ENCODE peak calls at places on chromosomes 16 and 17, in four cellular contexts. W is esophagus squamous epithelium, Y is heart left ventricle, O is adrenal gland. L is an unnamed sample. For H3K4me1, the result is how much of the 10 kb centered on the place peaks cover.

GRCh38 chr16:27529962-27530361 is 19.8 kb downstream of the GTF3C1 start:
- DNase-seq in W (no peak), O (no peak), Y (no peak), L (no peak)

GRCh38 chr17:50262001-50262794 is 12.1 kb upstream of the TMEM92 start:
- DNase-seq in W (no peak), Y (no peak), O (no peak), L (no peak)

GRCh38 chr17:4899341-4900230 is at the start of gene C17orf107:
- DNase-seq in Y (peak), W (no peak), O (peak), L (peak)

GRCh38 chr17:50585346-50585745 is 24.8 kb downstream of the CACNA1G start:
- DNase-seq in W (no peak), Y (no peak), O (no peak), L (no peak)

GRCh38 chr16:88669986-88670385 is 7.1 kb upstream of the MVD start:
- DNase-seq in Y (no peak), W (no peak), O (no peak), L (no peak)

GRCh38 chr17:79974786-79975497 is 60.7 kb downstream of the TBC1D16 start:
- DNase-seq in Y (no peak), O (no peak), W (no peak), L (no peak)

GRCh38 chr16:89052191-89052787 is 41.4 kb upstream of the ACSF3 start:
- DNase-seq in W (no peak), O (no peak), Y (peak), L (no peak)

GRCh38 chr16:4288148-4288921 is 15.5 kb upstream of the TFAP4 start:
- DNase-seq in Y (peak), O (peak), W (no peak), L (peak)

GRCh38 chr17:64491034-64491860 is 5.6 kb downstream of the POLG2 start:
- DNase-seq in Y (no peak), W (no peak), O (peak), L (no peak)

GRCh38 chr17:72118588-72119279 is 2.1 kb upstream of the SOX9 start:
- DNase-seq in W (no peak), Y (peak), O (peak), L (no peak)

GRCh38 chr17:27878776-27879562 is 14.2 kb downstream of the LYRM9 start:
- DNase-seq in O (no peak), W (no peak), Y (no peak), L (peak)

GRCh38 chr17:80264048-80264792 is 3.6 kb downstream of the RNF213 start:
- DNase-seq in W (no peak), Y (no peak), O (no peak), L (no peak)

GRCh38 chr16:10753670-10754069 is 10.0 kb downstream of the NUBP1 start:
- DNase-seq in W (no peak), O (no peak), Y (no peak), L (no peak)

GRCh38 chr16:29107299-29107698 is 122.4 kb downstream of the LAT start:
- DNase-seq in W (no peak), O (no peak), Y (no peak), L (no peak)

GRCh38 chr17:64004903-64005733 is 7.0 kb downstream of the PRR29 start:
- DNase-seq in Y (no peak), O (peak), W (no peak), L (no peak)

GRCh38 chr16:53912155-53912554 is 208.2 kb downstream of the FTO start:
- DNase-seq in W (no peak), O (no peak), Y (no peak), L (no peak)

GRCh38 chr17:31721291-31722025 is 137.6 kb downstream of the COPRS start:
- DNase-seq in W (no peak), Y (no peak), O (no peak), L (no peak)

GRCh38 chr17:31525801-31526549 is 134.5 kb downstream of the RAB11FIP4 start:
- DNase-seq in O (no peak), W (no peak), Y (no peak), L (no peak)

DNA sequence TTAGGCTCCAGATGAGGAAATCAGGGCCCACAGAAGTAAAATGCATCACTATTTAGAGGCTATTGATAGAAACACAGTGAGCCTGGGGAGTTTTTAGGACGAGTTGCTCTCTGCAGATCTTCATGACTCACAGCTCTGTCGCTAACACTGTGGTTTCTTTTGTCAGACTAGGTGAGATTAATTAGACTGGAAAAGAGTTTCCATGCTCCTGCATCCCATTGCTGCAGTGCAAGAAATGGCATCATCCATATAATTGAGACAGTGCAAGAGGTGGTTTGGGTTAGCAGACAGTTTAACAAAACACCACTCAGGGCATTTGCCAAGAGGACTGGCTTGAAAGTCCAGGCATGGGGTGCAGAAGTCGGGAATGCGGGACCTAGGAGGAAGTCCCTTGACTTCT is 198.8 kb upstream of the CACNG5 start:
- DNase-seq in W (no peak), Y (no peak), O (no peak), L (no peak)
- H3K4me1 ChIP-seq in W (under half), Y (under half), O (under half), L (under half)

DNA sequence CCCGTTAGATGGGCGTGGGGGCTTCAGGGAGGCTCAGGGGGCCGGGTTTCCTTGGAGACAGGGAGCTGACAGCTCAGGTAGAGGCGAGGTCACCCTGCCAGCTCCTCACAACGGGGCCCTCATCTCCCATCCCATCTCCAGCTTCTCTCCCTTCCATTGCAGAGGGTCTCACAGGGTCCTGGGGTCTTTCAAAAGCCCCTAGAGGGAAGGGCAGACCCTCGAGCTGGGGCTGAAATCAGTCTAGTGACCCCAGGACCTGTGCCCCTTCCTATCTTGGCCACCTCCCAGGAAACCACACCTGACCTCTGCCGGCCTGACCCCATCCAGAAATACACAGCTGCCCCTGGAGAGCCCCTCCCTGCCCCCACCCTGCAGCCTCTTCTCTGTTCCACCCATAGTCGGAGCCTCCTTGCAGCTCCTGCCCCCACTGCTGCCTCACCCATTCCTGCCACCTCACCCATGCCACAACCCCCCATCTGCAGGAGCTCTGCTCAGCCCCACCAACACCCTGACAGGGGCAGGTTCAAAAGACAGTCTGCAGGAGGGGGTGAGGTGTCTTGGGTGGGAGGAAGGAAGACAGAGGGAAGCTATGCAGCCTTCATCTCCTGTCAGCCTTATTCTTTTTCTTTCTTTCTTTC is 23.4 kb downstream of the PIK3R5 start:
- DNase-seq in Y (no peak), W (no peak), O (no peak), L (no peak)
- H3K4me3 ChIP-seq in Y (no peak), W (no peak), O (no peak), L (no peak)

DNA sequence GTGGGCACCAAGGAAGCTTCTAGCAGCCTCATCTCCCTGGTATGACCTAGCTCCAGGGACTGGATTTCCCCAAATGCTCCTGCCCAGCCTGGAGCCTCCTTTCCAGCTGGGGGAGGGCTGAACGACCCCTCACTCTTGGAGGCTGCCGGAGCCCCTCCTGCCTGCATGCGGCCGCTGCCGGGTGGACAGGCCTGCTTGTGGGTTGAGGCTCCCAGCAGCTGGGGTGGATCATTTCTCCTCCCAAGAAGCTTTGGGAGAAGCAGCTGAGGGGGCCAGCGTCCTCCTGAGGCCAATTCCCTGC is 213.6 kb downstream of the SEC14L1 start:
- DNase-seq in Y (no peak), O (no peak), W (no peak), L (no peak)
- TF ChIP-seq POLR2A in Y (no peak), O (no peak), W (no peak), L (no peak)

DNA sequence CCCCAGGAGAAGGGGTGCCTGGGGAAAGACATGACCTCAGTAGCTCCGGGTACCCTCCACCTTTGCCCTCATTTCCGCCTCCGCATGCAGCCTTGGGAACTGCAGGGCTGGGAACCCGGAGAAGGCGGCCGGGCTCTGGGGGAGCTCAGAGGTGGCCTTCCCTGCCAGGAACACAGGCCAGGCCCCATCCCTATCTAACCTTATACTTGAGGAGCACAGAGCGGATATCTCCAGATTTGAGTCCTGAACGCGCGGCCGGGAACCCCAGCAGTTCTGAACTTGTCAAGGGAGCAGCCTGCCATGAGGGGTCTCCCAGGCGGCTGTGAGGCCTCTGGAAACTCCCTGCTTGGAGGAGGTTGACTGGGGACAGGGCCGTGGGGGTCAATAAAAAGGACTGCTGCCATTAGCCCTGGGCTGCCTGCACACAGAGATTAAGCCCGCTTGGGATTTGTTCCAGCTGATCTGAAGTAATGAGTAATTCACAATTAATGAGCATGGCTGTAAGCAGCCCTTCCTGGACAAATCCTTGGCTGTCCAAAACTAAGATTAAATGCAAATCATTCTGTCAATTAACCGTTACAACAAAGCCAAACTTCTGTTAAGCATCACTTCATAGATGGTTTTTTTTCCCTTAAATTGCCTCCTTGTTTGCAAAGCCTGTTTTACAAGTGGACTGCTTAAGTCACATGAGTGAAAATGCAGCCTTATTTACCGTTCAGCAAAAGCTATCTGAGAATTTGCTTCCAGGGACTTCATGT is 26.2 kb upstream of the METRNL start:
- DNase-seq in Y (no peak), W (no peak), O (peak), L (peak)
- H3K4me1 ChIP-seq in Y (under half), W (under half), O (under half), L (under half)

GRCh38 chr17:42181851-42182207 is 887 bp upstream of the KCNH4 start:
- DNase-seq in W (no peak), Y (no peak), O (no peak), L (no peak)

GRCh38 chr17:42180922-42181850 is at the start of gene KCNH4:
- DNase-seq in W (no peak), O (peak), Y (peak), L (peak)

GRCh38 chr17:42183741-42184711 is 1.2 kb downstream of the HCRT start:
- DNase-seq in O (peak), W (no peak), Y (peak), L (peak)

GRCh38 chr17:42184717-42185496 is at the start of gene HCRT:
- DNase-seq in Y (no peak), W (no peak), O (no peak), L (no peak)

DNA sequence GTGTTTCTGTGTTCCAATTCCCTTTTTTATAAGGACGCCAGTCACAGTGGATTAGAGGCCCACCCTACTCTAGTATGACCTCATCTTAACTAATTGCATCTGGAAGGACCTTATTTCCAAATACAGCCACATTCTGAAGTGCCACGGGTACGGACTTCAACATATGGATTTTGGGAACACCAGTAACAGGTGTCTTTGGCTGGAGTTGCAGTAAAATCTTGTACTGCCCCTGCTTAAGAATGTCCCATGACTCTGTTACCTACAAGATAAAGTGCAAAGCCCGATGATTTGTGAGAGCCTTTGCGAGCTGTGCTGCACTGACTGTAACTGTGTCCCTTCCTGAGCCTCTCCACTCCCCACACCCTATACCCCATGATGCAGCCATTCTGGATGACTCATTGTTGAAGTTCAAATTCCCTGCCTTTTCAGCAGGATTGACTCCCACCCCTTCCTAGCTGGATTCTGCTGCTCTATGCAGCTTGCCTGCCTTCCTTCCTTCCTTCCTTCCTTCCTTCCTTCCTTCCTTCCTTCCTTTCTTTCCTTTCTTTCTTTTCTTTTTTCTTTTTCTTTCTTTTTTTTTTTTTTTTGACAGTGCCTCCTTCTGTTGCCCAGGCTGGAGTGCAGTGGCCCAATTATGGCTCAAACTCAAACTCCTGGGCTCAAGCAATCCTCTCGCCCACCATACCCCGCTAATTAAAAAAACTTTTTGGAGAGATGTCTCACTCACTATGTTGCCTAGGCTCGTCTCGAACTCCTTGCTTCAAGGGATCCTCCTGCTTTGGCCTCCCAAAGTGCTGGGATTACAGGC is 2.1 kb downstream of the HCRT start:
- DNase-seq in O (no peak), W (no peak), Y (peak), L (no peak)
- H3K4me3 ChIP-seq in O (peak), W (peak), Y (peak), L (peak)

GRCh38 chr17:7114241-7114874 is at the start of gene ASGR2:
- DNase-seq in W (no peak), O (no peak), Y (no peak), L (no peak)
- TF ChIP-seq POLR2A in W (no peak), O (no peak), Y (no peak), L (no peak)

GRCh38 chr17:57537524-57538410 is 207.3 kb downstream of the CCDC182 start:
- DNase-seq in O (no peak), W (no peak), Y (no peak), L (no peak)
- H3K4me1 ChIP-seq in O (under half), W (under half), Y (under half), L (under half)

DNA sequence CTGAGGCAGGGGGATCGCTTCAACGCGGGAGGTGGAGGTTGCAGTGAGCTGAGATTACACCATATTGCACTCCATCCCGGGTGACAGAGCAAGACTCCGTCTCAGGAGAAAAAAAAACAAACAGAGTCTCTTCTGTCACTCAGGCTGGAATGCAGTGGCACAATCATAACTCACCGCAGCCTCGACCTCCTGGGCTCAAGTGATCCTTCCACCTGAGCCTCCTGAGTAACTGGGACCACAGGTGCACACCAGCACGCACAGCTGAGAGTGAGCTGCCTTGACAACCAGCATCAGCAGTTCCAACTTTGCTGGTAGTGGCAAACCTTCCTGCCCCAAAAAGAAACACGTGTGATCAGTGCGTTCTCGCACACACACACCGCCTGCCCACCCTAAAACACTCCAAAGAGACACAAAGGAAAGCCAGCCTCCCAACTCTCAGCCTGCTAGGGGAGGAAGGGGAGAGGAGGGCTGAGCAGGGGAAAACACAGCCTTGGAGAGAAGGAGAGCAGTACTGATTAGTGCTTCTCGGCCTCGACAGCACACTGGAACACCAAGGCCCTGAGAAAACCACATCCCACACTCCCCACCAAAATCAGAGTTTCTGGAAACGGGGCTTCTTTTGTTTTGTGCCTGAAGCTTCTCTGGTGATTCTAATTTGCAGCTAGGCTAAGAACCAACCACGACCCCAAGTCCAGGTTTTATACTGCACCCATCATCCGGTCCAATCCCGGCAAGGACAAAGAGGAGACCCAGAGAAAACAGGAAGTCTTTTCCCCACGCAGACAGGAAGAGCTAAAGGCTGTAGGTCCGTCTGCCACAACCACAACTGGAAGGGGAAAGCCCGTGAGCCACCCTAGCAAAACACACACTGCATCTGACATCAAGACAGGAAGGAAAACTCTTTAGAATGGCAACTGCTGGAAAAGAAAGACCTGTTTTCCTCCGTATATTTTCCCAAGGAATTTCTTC is 28.8 kb downstream of the ZCCHC14 start:
- DNase-seq in Y (peak), W (no peak), O (peak), L (peak)
- H3K4me3 ChIP-seq in Y (no peak), W (peak), O (peak), L (no peak)

GRCh38 chr16:75603241-75603640 is 19.8 kb downstream of the ADAT1 start:
- DNase-seq in Y (no peak), O (no peak), W (no peak), L (no peak)

GRCh38 chr16:75606507-75606906 is 16.6 kb downstream of the ADAT1 start:
- DNase-seq in O (no peak), Y (no peak), W (no peak), L (no peak)
- TF ChIP-seq POLR2A in O (no peak), Y (no peak), W (no peak), L (no peak)

GRCh38 chr16:57194512-57194911 is 8.4 kb downstream of the RSPRY1 start:
- DNase-seq in W (no peak), Y (no peak), O (no peak), L (no peak)

GRCh38 chr16:57190136-57190535 is 4.0 kb downstream of the RSPRY1 start:
- DNase-seq in W (no peak), O (no peak), Y (no peak), L (no peak)

GRCh38 chr16:57192146-57192545 is 6.0 kb downstream of the RSPRY1 start:
- DNase-seq in Y (no peak), O (no peak), W (no peak), L (no peak)

GRCh38 chr16:57191056-57191536 is 5.0 kb downstream of the RSPRY1 start:
- DNase-seq in O (no peak), W (no peak), Y (no peak), L (no peak)

GRCh38 chr16:57192720-57193486 is 6.8 kb downstream of the RSPRY1 start:
- DNase-seq in W (no peak), O (no peak), Y (no peak), L (no peak)
- H3K4me1 ChIP-seq in W (under half), O (under half), Y (under half), L (under half)

L was measured in ovary.